ENCODE peak calls at places on chromosomes 4 and X, in eight cellular contexts. One of them, this sample, is unnamed.

GRCh38 chr4:8647094-8647570 is 54.6 kb downstream of the CPZ start:
- DNase-seq in NCI-H2107: no peak
- DNase-seq in A673: no peak
- DNase-seq in left colon: no peak
- DNase-seq in esophagus squamous epithelium: no peak
- DNase-seq in CD8-positive, alpha-beta memory T cell: no peak
- DNase-seq in cardiac fibroblast: no peak
- DNase-seq in GM20000: no peak
- DNase-seq in this sample: no peak

GRCh38 chrX:33171071-33171470 is 40.3 kb downstream of the DMD start:
- DNase-seq in NCI-H2107: no peak
- DNase-seq in A673: no peak
- DNase-seq in left colon: no peak
- DNase-seq in esophagus squamous epithelium: no peak
- DNase-seq in CD8-positive, alpha-beta memory T cell: no peak
- DNase-seq in cardiac fibroblast: no peak
- DNase-seq in GM20000: no peak
- DNase-seq in this sample: no peak

GRCh38 chr4:14596437-14596836 is 405.8 kb upstream of the CPEB2 start:
- DNase-seq in NCI-H2107: no peak
- DNase-seq in A673: no peak
- DNase-seq in left colon: no peak
- DNase-seq in esophagus squamous epithelium: no peak
- DNase-seq in CD8-positive, alpha-beta memory T cell: no peak
- DNase-seq in cardiac fibroblast: no peak
- DNase-seq in GM20000: no peak
- DNase-seq in this sample: no peak

GRCh38 chr4:141807073-141807472 is 170.7 kb downstream of the IL15 start:
- DNase-seq in NCI-H2107: no peak
- DNase-seq in A673: no peak
- DNase-seq in left colon: no peak
- DNase-seq in esophagus squamous epithelium: no peak
- DNase-seq in CD8-positive, alpha-beta memory T cell: no peak
- DNase-seq in cardiac fibroblast: no peak
- DNase-seq in GM20000: no peak
- DNase-seq in this sample: no peak

GRCh38 chrX:70970482-70970999 is 39.6 kb upstream of the SLC7A3 start:
- DNase-seq in NCI-H2107: no peak
- DNase-seq in A673: peak
- DNase-seq in left colon: no peak
- DNase-seq in esophagus squamous epithelium: no peak
- DNase-seq in CD8-positive, alpha-beta memory T cell: no peak
- DNase-seq in cardiac fibroblast: peak
- DNase-seq in GM20000: peak
- DNase-seq in this sample: peak

GRCh38 chr4:136690363-136690762 is 841.9 kb downstream of the PCDH18 start:
- DNase-seq in NCI-H2107: no peak
- DNase-seq in A673: no peak
- DNase-seq in left colon: no peak
- DNase-seq in esophagus squamous epithelium: no peak
- DNase-seq in CD8-positive, alpha-beta memory T cell: no peak
- DNase-seq in cardiac fibroblast: no peak
- DNase-seq in GM20000: no peak
- DNase-seq in this sample: no peak

GRCh38 chrX:6803607-6804006 is 268.7 kb upstream of the VCX3A start:
- DNase-seq in NCI-H2107: no peak
- DNase-seq in A673: no peak
- DNase-seq in left colon: no peak
- DNase-seq in esophagus squamous epithelium: no peak
- DNase-seq in CD8-positive, alpha-beta memory T cell: no peak
- DNase-seq in cardiac fibroblast: no peak
- DNase-seq in GM20000: no peak
- DNase-seq in this sample: no peak

GRCh38 chr4:11338990-11339782 is 89.5 kb downstream of the HS3ST1 start:
- DNase-seq in NCI-H2107: no peak
- DNase-seq in A673: no peak
- DNase-seq in left colon: no peak
- DNase-seq in esophagus squamous epithelium: no peak
- DNase-seq in CD8-positive, alpha-beta memory T cell: no peak
- DNase-seq in cardiac fibroblast: no peak
- DNase-seq in GM20000: no peak
- DNase-seq in this sample: no peak

GRCh38 chr4:183098723-183099536 is at the start of gene WWC2:
- DNase-seq in NCI-H2107: peak
- DNase-seq in A673: peak
- DNase-seq in left colon: peak
- DNase-seq in esophagus squamous epithelium: peak
- DNase-seq in CD8-positive, alpha-beta memory T cell: peak
- DNase-seq in cardiac fibroblast: peak
- DNase-seq in GM20000: peak
- DNase-seq in this sample: peak

GRCh38 chr4:72473434-72473900 is 95.6 kb downstream of the ADAMTS3 start:
- DNase-seq in NCI-H2107: no peak
- DNase-seq in A673: peak
- DNase-seq in left colon: no peak
- DNase-seq in esophagus squamous epithelium: no peak
- DNase-seq in CD8-positive, alpha-beta memory T cell: no peak
- DNase-seq in cardiac fibroblast: peak
- DNase-seq in GM20000: no peak
- DNase-seq in this sample: no peak

GRCh38 chr4:89000844-89001360 is 56.1 kb downstream of the FAM13A start:
- DNase-seq in NCI-H2107: peak
- DNase-seq in A673: peak
- DNase-seq in left colon: no peak
- DNase-seq in esophagus squamous epithelium: no peak
- DNase-seq in CD8-positive, alpha-beta memory T cell: no peak
- DNase-seq in cardiac fibroblast: peak
- DNase-seq in GM20000: no peak
- DNase-seq in this sample: peak